ENCODE peak calls at places on chromosome 1, in nine cellular contexts. One of them, this sample, is unnamed.

GRCh38 chr1:46581685-46582455 is 22.2 kb downstream of the MKNK1 start:
- DNase-seq in A549: no peak
- DNase-seq in uterus: no peak
- DNase-seq in astrocyte of the cerebellum: no peak
- DNase-seq in neural progenitor cell: no peak
- DNase-seq in astrocyte of the spinal cord: peak
- DNase-seq in PC-3: no peak
- DNase-seq in fibroblast of mammary gland: peak
- DNase-seq in epithelial cell of esophagus: no peak
- DNase-seq in this sample: no peak

GRCh38 chr1:5379176-5379759 is 613.0 kb downstream of the NPHP4 start:
- DNase-seq in PC-3: no peak
- DNase-seq in neural progenitor cell: no peak
- DNase-seq in fibroblast of mammary gland: no peak
- DNase-seq in epithelial cell of esophagus: no peak
- DNase-seq in A549: no peak
- DNase-seq in astrocyte of the cerebellum: no peak
- DNase-seq in uterus: no peak
- DNase-seq in astrocyte of the spinal cord: no peak
- DNase-seq in this sample: no peak

GRCh38 chr1:204376919-204377799 is 17.4 kb upstream of the PLEKHA6 start:
- DNase-seq in epithelial cell of esophagus: no peak
- DNase-seq in fibroblast of mammary gland: no peak
- DNase-seq in PC-3: peak
- DNase-seq in astrocyte of the cerebellum: no peak
- DNase-seq in neural progenitor cell: no peak
- DNase-seq in uterus: no peak
- DNase-seq in astrocyte of the spinal cord: no peak
- DNase-seq in A549: peak
- DNase-seq in this sample: peak

GRCh38 chr1:26269198-26269550 is 10.7 kb upstream of the SH3BGRL3 start:
- DNase-seq in epithelial cell of esophagus: no peak
- DNase-seq in fibroblast of mammary gland: no peak
- DNase-seq in astrocyte of the cerebellum: no peak
- DNase-seq in neural progenitor cell: no peak
- DNase-seq in PC-3: no peak
- DNase-seq in A549: no peak
- DNase-seq in uterus: no peak
- DNase-seq in astrocyte of the spinal cord: no peak
- DNase-seq in this sample: no peak

GRCh38 chr1:168392958-168393357 is 112.3 kb downstream of the TBX19 start:
- DNase-seq in neural progenitor cell: no peak
- DNase-seq in fibroblast of mammary gland: no peak
- DNase-seq in epithelial cell of esophagus: no peak
- DNase-seq in astrocyte of the cerebellum: no peak
- DNase-seq in astrocyte of the spinal cord: no peak
- DNase-seq in A549: no peak
- DNase-seq in PC-3: peak
- DNase-seq in uterus: no peak
- DNase-seq in this sample: no peak

GRCh38 chr1:92123868-92124267 is 43.7 kb downstream of the BTBD8 start:
- DNase-seq in PC-3: no peak
- DNase-seq in epithelial cell of esophagus: no peak
- DNase-seq in neural progenitor cell: no peak
- DNase-seq in uterus: no peak
- DNase-seq in A549: no peak
- DNase-seq in astrocyte of the spinal cord: no peak
- DNase-seq in fibroblast of mammary gland: no peak
- DNase-seq in astrocyte of the cerebellum: no peak
- DNase-seq in this sample: no peak

GRCh38 chr1:88595355-88595754 is 88.7 kb upstream of the PKN2 start:
- DNase-seq in astrocyte of the spinal cord: peak
- DNase-seq in PC-3: peak
- DNase-seq in fibroblast of mammary gland: peak
- DNase-seq in neural progenitor cell: no peak
- DNase-seq in astrocyte of the cerebellum: peak
- DNase-seq in uterus: no peak
- DNase-seq in epithelial cell of esophagus: peak
- DNase-seq in A549: no peak
- DNase-seq in this sample: peak

GRCh38 chr1:96790599-96790998 is 69.0 kb downstream of the PTBP2 start:
- DNase-seq in PC-3: no peak
- DNase-seq in uterus: no peak
- DNase-seq in astrocyte of the spinal cord: no peak
- DNase-seq in epithelial cell of esophagus: no peak
- DNase-seq in A549: no peak
- DNase-seq in astrocyte of the cerebellum: no peak
- DNase-seq in fibroblast of mammary gland: no peak
- DNase-seq in neural progenitor cell: no peak
- DNase-seq in this sample: no peak

GRCh38 chr1:27959792-27960603 is at the start of gene XKR8:
- DNase-seq in fibroblast of mammary gland: peak
- DNase-seq in neural progenitor cell: peak
- DNase-seq in A549: peak
- DNase-seq in PC-3: peak
- DNase-seq in uterus: peak
- DNase-seq in astrocyte of the spinal cord: peak
- DNase-seq in epithelial cell of esophagus: peak
- DNase-seq in astrocyte of the cerebellum: no peak
- DNase-seq in this sample: no peak

GRCh38 chr1:27958513-27958912 is 1.3 kb upstream of the XKR8 start:
- DNase-seq in PC-3: no peak
- DNase-seq in A549: no peak
- DNase-seq in astrocyte of the spinal cord: no peak
- DNase-seq in epithelial cell of esophagus: no peak
- DNase-seq in fibroblast of mammary gland: no peak
- DNase-seq in neural progenitor cell: no peak
- DNase-seq in astrocyte of the cerebellum: no peak
- DNase-seq in uterus: no peak
- DNase-seq in this sample: no peak

GRCh38 chr1:27963393-27963792 is 3.6 kb downstream of the XKR8 start:
- DNase-seq in astrocyte of the cerebellum: no peak
- DNase-seq in PC-3: no peak
- DNase-seq in fibroblast of mammary gland: no peak
- DNase-seq in neural progenitor cell: no peak
- DNase-seq in astrocyte of the spinal cord: no peak
- DNase-seq in epithelial cell of esophagus: no peak
- DNase-seq in uterus: no peak
- DNase-seq in A549: no peak
- DNase-seq in this sample: no peak

GRCh38 chr1:27961646-27962221 is 2.0 kb downstream of the XKR8 start:
- DNase-seq in PC-3: peak
- DNase-seq in astrocyte of the cerebellum: no peak
- DNase-seq in neural progenitor cell: no peak
- DNase-seq in A549: no peak
- DNase-seq in fibroblast of mammary gland: peak
- DNase-seq in astrocyte of the spinal cord: no peak
- DNase-seq in epithelial cell of esophagus: no peak
- DNase-seq in uterus: no peak
- DNase-seq in this sample: no peak

DNA sequence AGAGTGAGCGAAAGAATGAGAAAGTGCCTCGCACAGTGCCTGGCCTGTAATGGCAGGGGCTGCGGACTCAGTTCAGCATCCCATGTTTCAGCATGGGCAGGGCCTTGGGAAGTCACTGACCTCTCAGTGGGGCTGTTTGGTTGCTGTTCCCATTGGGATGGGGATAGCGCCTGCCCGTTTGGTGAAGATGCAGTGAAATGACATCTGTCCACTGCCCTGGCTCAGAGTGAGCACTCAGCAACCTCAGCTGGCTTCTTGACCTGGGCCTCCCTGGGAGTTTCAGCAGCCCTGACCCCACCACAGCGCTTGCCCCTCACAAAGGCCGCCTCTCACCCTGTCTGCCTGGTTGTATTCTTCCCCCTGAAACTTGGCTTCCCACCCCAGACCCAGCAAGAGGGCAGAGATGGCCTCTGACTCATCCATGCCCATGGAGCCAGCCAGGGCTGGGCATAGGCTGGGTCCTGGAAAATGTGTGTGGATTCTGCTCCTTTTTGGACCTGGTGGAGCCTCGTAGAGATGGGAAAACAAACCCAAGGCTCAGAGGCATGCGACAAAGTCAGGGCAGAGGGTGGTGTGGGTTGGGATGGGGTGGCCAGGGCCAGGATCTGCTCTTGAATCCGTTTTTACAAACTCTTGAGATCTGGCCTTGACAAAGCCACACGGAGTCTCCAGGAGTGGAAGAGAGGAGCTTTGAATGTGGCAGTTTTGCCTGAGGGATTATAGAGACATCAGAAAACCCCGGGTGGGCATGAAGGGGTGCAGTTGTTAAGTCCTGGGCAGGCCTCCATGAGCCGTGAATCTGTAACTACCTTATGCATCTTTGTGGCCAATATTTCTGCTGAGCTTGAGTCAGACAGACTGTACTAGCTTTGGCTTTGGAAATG is 1.2 kb downstream of the XKR8 start:
- DNase-seq in uterus: no peak
- DNase-seq in A549: no peak
- DNase-seq in epithelial cell of esophagus: no peak
- DNase-seq in astrocyte of the cerebellum: no peak
- DNase-seq in fibroblast of mammary gland: peak
- DNase-seq in neural progenitor cell: peak
- DNase-seq in PC-3: peak
- DNase-seq in astrocyte of the spinal cord: no peak
- DNase-seq in this sample: no peak
- H3K4me3 ChIP-seq in uterus: no peak
- H3K4me3 ChIP-seq in A549: no peak
- H3K4me3 ChIP-seq in epithelial cell of esophagus: peak
- H3K4me3 ChIP-seq in astrocyte of the cerebellum: peak
- H3K4me3 ChIP-seq in fibroblast of mammary gland: peak
- H3K4me3 ChIP-seq in neural progenitor cell: peak
- H3K4me3 ChIP-seq in PC-3: peak
- H3K4me3 ChIP-seq in astrocyte of the spinal cord: peak
- H3K4me3 ChIP-seq in this sample: peak

DNA sequence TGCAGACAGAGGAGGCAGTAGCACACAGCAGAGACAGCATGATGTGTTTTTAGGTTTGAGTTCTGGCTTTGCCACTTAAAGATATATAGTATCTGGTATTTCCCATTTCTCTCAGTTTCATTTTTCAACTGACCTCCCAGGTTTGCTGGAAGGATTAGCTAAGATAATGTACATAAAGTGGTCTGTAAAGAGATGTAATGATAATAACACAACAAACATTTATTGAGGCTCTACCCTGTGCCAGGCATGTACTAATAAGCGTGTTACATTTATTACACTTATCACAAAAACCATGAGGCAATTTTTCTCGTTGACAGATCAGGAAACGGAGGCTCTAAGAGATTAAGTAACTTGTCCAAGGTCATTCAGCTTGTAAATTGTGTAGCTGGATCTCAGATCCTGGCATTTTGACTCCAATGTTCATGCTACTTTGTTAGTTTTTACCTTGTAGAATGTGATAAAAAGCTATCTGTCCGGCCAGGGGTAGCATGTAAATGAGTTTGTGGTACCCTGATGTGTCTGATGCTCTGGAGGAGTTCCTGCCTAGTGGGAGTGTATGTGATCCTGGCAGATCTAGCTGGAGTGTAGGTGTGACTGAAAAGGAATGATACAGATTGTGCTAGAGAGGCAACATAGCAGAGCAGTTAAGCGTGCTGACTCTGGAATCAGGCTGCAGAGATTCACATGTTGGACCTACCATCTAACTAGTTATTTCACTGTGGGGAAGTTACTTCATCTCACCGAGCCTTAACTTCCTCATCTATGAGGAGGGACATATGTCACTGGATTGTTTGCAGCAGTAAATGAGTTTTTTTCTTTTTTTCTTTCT is 146.6 kb downstream of the VPS13D start:
- DNase-seq in fibroblast of mammary gland: no peak
- DNase-seq in neural progenitor cell: no peak
- DNase-seq in astrocyte of the spinal cord: no peak
- DNase-seq in epithelial cell of esophagus: no peak
- DNase-seq in A549: no peak
- DNase-seq in uterus: no peak
- DNase-seq in PC-3: no peak
- DNase-seq in astrocyte of the cerebellum: no peak
- DNase-seq in this sample: no peak
- TF ChIP-seq CTCF in fibroblast of mammary gland: no peak
- TF ChIP-seq CTCF in neural progenitor cell: no peak
- TF ChIP-seq CTCF in astrocyte of the spinal cord: no peak
- TF ChIP-seq CTCF in epithelial cell of esophagus: no peak
- TF ChIP-seq CTCF in A549: no peak
- TF ChIP-seq CTCF in uterus: no peak
- TF ChIP-seq CTCF in PC-3: no peak
- TF ChIP-seq CTCF in astrocyte of the cerebellum: no peak
- TF ChIP-seq CTCF in this sample: no peak

GRCh38 chr1:48234086-48234485 is 11.6 kb downstream of the SLC5A9 start:
- DNase-seq in PC-3: no peak
- DNase-seq in astrocyte of the cerebellum: no peak
- DNase-seq in astrocyte of the spinal cord: no peak
- DNase-seq in fibroblast of mammary gland: no peak
- DNase-seq in uterus: no peak
- DNase-seq in epithelial cell of esophagus: no peak
- DNase-seq in A549: no peak
- DNase-seq in neural progenitor cell: no peak
- DNase-seq in this sample: no peak

GRCh38 chr1:48233666-48234065 is 11.2 kb downstream of the SLC5A9 start:
- DNase-seq in fibroblast of mammary gland: no peak
- DNase-seq in neural progenitor cell: no peak
- DNase-seq in PC-3: no peak
- DNase-seq in uterus: no peak
- DNase-seq in epithelial cell of esophagus: no peak
- DNase-seq in astrocyte of the spinal cord: no peak
- DNase-seq in astrocyte of the cerebellum: no peak
- DNase-seq in A549: no peak
- DNase-seq in this sample: no peak

GRCh38 chr1:48232722-48233121 is 10.2 kb downstream of the SLC5A9 start:
- DNase-seq in astrocyte of the cerebellum: no peak
- DNase-seq in PC-3: no peak
- DNase-seq in astrocyte of the spinal cord: no peak
- DNase-seq in A549: no peak
- DNase-seq in neural progenitor cell: no peak
- DNase-seq in fibroblast of mammary gland: no peak
- DNase-seq in uterus: no peak
- DNase-seq in epithelial cell of esophagus: no peak
- DNase-seq in this sample: no peak

GRCh38 chr1:48236716-48237470 is 14.4 kb downstream of the SLC5A9 start:
- DNase-seq in astrocyte of the spinal cord: peak
- DNase-seq in A549: peak
- DNase-seq in fibroblast of mammary gland: peak
- DNase-seq in uterus: no peak
- DNase-seq in neural progenitor cell: peak
- DNase-seq in PC-3: peak
- DNase-seq in astrocyte of the cerebellum: peak
- DNase-seq in epithelial cell of esophagus: peak
- DNase-seq in this sample: peak

DNA sequence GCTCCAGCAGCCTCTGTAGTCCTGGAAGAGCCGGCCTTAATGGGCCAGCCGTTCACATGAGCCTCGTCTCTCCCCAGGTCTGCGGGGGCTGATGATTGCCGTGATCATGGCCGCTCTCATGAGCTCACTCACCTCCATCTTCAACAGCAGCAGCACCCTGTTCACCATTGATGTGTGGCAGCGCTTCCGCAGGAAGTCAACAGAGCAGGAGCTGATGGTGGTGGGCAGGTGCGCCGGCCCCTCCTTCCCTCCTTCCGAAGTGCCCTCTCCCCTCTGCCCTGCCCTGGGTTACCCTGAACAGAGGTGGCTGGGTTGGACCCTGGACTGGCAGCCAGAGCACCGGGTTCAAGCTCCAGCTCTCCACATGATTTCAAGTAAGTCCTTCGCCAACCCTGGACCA is 13.1 kb downstream of the SLC5A9 start:
- DNase-seq in neural progenitor cell: no peak
- DNase-seq in A549: no peak
- DNase-seq in PC-3: no peak
- DNase-seq in epithelial cell of esophagus: no peak
- DNase-seq in astrocyte of the cerebellum: no peak
- DNase-seq in fibroblast of mammary gland: no peak
- DNase-seq in uterus: no peak
- DNase-seq in astrocyte of the spinal cord: no peak
- DNase-seq in this sample: no peak
- H3K4me3 ChIP-seq in neural progenitor cell: no peak
- H3K4me3 ChIP-seq in A549: no peak
- H3K4me3 ChIP-seq in PC-3: no peak
- H3K4me3 ChIP-seq in epithelial cell of esophagus: no peak
- H3K4me3 ChIP-seq in astrocyte of the cerebellum: no peak
- H3K4me3 ChIP-seq in fibroblast of mammary gland: no peak
- H3K4me3 ChIP-seq in uterus: no peak
- H3K4me3 ChIP-seq in astrocyte of the spinal cord: no peak
- H3K4me3 ChIP-seq in this sample: no peak

DNA sequence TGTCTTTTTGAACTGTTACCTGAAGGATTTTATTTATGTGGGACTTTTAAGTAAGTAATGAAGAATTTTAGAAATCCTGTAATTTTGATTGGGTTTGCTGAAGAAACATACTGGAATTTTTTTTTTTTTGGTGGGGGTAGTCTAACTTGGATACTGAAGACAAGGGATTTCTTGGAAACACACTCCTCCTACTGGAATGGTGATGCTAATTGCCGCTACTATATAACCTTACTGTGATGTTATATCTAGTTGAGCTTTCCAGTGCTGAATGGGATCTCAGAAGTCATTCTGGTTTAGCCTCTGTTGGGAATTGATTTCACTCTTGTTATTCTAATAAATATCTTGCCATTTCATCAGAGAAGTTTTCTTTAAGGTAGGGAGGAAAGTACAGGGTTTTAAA is 8.4 kb downstream of the PPP2R5A start:
- DNase-seq in fibroblast of mammary gland: peak
- DNase-seq in A549: no peak
- DNase-seq in PC-3: no peak
- DNase-seq in epithelial cell of esophagus: peak
- DNase-seq in astrocyte of the spinal cord: no peak
- DNase-seq in neural progenitor cell: no peak
- DNase-seq in astrocyte of the cerebellum: no peak
- DNase-seq in uterus: no peak
- DNase-seq in this sample: no peak
- TF ChIP-seq CTCF in fibroblast of mammary gland: peak
- TF ChIP-seq CTCF in A549: peak
- TF ChIP-seq CTCF in PC-3: peak
- TF ChIP-seq CTCF in epithelial cell of esophagus: peak
- TF ChIP-seq CTCF in astrocyte of the spinal cord: peak
- TF ChIP-seq CTCF in neural progenitor cell: peak
- TF ChIP-seq CTCF in astrocyte of the cerebellum: peak
- TF ChIP-seq CTCF in uterus: peak
- TF ChIP-seq CTCF in this sample: peak